ENCODE peak calls at places on chromosomes 4 and X, in eight cellular contexts. One of them, this sample, is unnamed.

GRCh38 chr4:131721883-131722282 is 1427.2 kb upstream of the PCDH10 start:
- DNase-seq in NCI-H1694: no peak
- DNase-seq in Calu3: no peak
- DNase-seq in glutamatergic neuron: no peak
- DNase-seq in SW480: no peak
- DNase-seq in WTC11: no peak
- DNase-seq in dorsolateral prefrontal cortex: no peak
- DNase-seq in DMS79: no peak
- DNase-seq in this sample: no peak

GRCh38 chr4:74716436-74716765 is 77.9 kb downstream of the BTC start:
- DNase-seq in NCI-H1694: no peak
- DNase-seq in Calu3: no peak
- DNase-seq in glutamatergic neuron: no peak
- DNase-seq in SW480: no peak
- DNase-seq in WTC11: no peak
- DNase-seq in dorsolateral prefrontal cortex: no peak
- DNase-seq in DMS79: no peak
- DNase-seq in this sample: no peak

GRCh38 chrX:75421688-75422087 is 101.1 kb downstream of the ZDHHC15 start:
- DNase-seq in NCI-H1694: no peak
- DNase-seq in Calu3: no peak
- DNase-seq in glutamatergic neuron: no peak
- DNase-seq in SW480: no peak
- DNase-seq in WTC11: no peak
- DNase-seq in dorsolateral prefrontal cortex: no peak
- DNase-seq in DMS79: no peak
- DNase-seq in this sample: no peak

GRCh38 chr4:98626350-98626749 is 32.1 kb downstream of the TSPAN5 start:
- DNase-seq in NCI-H1694: no peak
- DNase-seq in Calu3: peak
- DNase-seq in glutamatergic neuron: no peak
- DNase-seq in SW480: peak
- DNase-seq in WTC11: peak
- DNase-seq in dorsolateral prefrontal cortex: no peak
- DNase-seq in DMS79: no peak
- DNase-seq in this sample: peak

GRCh38 chrX:13938766-13939530 is 90.7 kb downstream of the GEMIN8 start:
- DNase-seq in NCI-H1694: no peak
- DNase-seq in Calu3: no peak
- DNase-seq in glutamatergic neuron: no peak
- DNase-seq in SW480: no peak
- DNase-seq in WTC11: no peak
- DNase-seq in dorsolateral prefrontal cortex: no peak
- DNase-seq in DMS79: peak
- DNase-seq in this sample: no peak

GRCh38 chr4:113328514-113328913 is 279.1 kb downstream of the ANK2 start:
- DNase-seq in NCI-H1694: no peak
- DNase-seq in Calu3: no peak
- DNase-seq in glutamatergic neuron: peak
- DNase-seq in SW480: no peak
- DNase-seq in WTC11: peak
- DNase-seq in dorsolateral prefrontal cortex: no peak
- DNase-seq in DMS79: no peak
- DNase-seq in this sample: peak

GRCh38 chr4:109295081-109295480 is 7.4 kb downstream of the COL25A1 start:
- DNase-seq in NCI-H1694: no peak
- DNase-seq in Calu3: no peak
- DNase-seq in glutamatergic neuron: no peak
- DNase-seq in SW480: no peak
- DNase-seq in WTC11: no peak
- DNase-seq in dorsolateral prefrontal cortex: no peak
- DNase-seq in DMS79: no peak
- DNase-seq in this sample: no peak

GRCh38 chr4:17066972-17067371 is 168.5 kb upstream of the LDB2 start:
- DNase-seq in NCI-H1694: no peak
- DNase-seq in Calu3: no peak
- DNase-seq in glutamatergic neuron: no peak
- DNase-seq in SW480: no peak
- DNase-seq in WTC11: no peak
- DNase-seq in dorsolateral prefrontal cortex: no peak
- DNase-seq in DMS79: no peak
- DNase-seq in this sample: peak

GRCh38 chr4:15774020-15774420 is 4.1 kb upstream of the CD38 start:
- DNase-seq in NCI-H1694: no peak
- DNase-seq in Calu3: peak
- DNase-seq in glutamatergic neuron: no peak
- DNase-seq in SW480: peak
- DNase-seq in WTC11: no peak
- DNase-seq in dorsolateral prefrontal cortex: no peak
- DNase-seq in DMS79: no peak
- DNase-seq in this sample: peak